ENCODE peak calls at places on chromosomes 16 and 17, in six cellular contexts. One of them, this sample, is unnamed.
A peak's percentile ranks its signal among the peaks of the same experiment; 100 is the strongest.

GRCh38 chr17:13647551-13647950 is 45.8 kb upstream of the HS3ST3A1 start:
- DNase-seq in HTR-8/SVneo: no peak
- DNase-seq in GM18507: no peak
- DNase-seq in renal cortical epithelial cell: no peak
- DNase-seq in iPS-NIHi11: no peak
- DNase-seq in AG04450: no peak
- DNase-seq in this sample: no peak

GRCh38 chr17:47615766-47616424 is 33.8 kb upstream of the KPNB1 start:
- DNase-seq in iPS-NIHi11: peak; percentile 41
- DNase-seq in AG04450: no peak
- DNase-seq in renal cortical epithelial cell: peak; percentile 54
- DNase-seq in HTR-8/SVneo: peak; percentile 64
- DNase-seq in GM18507: peak; percentile 17
- DNase-seq in this sample: peak; percentile 52

GRCh38 chr17:79948918-79949645 is 86.6 kb downstream of the TBC1D16 start:
- DNase-seq in renal cortical epithelial cell: no peak
- DNase-seq in HTR-8/SVneo: no peak
- DNase-seq in iPS-NIHi11: no peak
- DNase-seq in AG04450: no peak
- DNase-seq in GM18507: no peak
- DNase-seq in this sample: peak; percentile 62

GRCh38 chr17:992933-993332 is 4.0 kb upstream of the TIMM22 start:
- DNase-seq in AG04450: no peak
- DNase-seq in renal cortical epithelial cell: no peak
- DNase-seq in iPS-NIHi11: no peak
- DNase-seq in GM18507: no peak
- DNase-seq in HTR-8/SVneo: no peak
- DNase-seq in this sample: no peak

GRCh38 chr17:13843862-13844640 is 225.3 kb upstream of the COX10 start:
- DNase-seq in AG04450: no peak
- DNase-seq in iPS-NIHi11: no peak
- DNase-seq in renal cortical epithelial cell: no peak
- DNase-seq in GM18507: no peak
- DNase-seq in HTR-8/SVneo: no peak
- DNase-seq in this sample: peak; percentile 14

GRCh38 chr17:21686165-21687015 is 5.9 kb upstream of the KCNJ18 start:
- DNase-seq in renal cortical epithelial cell: no peak
- DNase-seq in AG04450: no peak
- DNase-seq in iPS-NIHi11: no peak
- DNase-seq in HTR-8/SVneo: no peak
- DNase-seq in GM18507: no peak
- DNase-seq in this sample: no peak

GRCh38 chr16:54928421-54929089 is 2.1 kb upstream of the IRX5 start:
- DNase-seq in iPS-NIHi11: peak; percentile 20
- DNase-seq in HTR-8/SVneo: no peak
- DNase-seq in AG04450: no peak
- DNase-seq in renal cortical epithelial cell: no peak
- DNase-seq in GM18507: no peak
- DNase-seq in this sample: no peak

GRCh38 chr17:78237403-78238012 is 6.1 kb downstream of the TMEM235 start:
- DNase-seq in HTR-8/SVneo: no peak
- DNase-seq in GM18507: no peak
- DNase-seq in iPS-NIHi11: no peak
- DNase-seq in AG04450: no peak
- DNase-seq in renal cortical epithelial cell: no peak
- DNase-seq in this sample: no peak

GRCh38 chr16:14199624-14200023 is 128.5 kb downstream of the MRTFB start:
- DNase-seq in HTR-8/SVneo: no peak
- DNase-seq in AG04450: no peak
- DNase-seq in GM18507: no peak
- DNase-seq in renal cortical epithelial cell: peak; percentile 28
- DNase-seq in iPS-NIHi11: no peak
- DNase-seq in this sample: no peak

GRCh38 chr17:17055286-17056166 is 13.3 kb downstream of the MPRIP start:
- DNase-seq in GM18507: no peak
- DNase-seq in AG04450: no peak
- DNase-seq in HTR-8/SVneo: no peak
- DNase-seq in iPS-NIHi11: peak; percentile 51
- DNase-seq in renal cortical epithelial cell: peak; percentile 40
- DNase-seq in this sample: no peak

GRCh38 chr17:63433746-63434591 is 12.1 kb downstream of the CYB561 start:
- DNase-seq in iPS-NIHi11: no peak
- DNase-seq in AG04450: peak; percentile 82
- DNase-seq in renal cortical epithelial cell: no peak
- DNase-seq in GM18507: no peak
- DNase-seq in HTR-8/SVneo: peak; percentile 79
- DNase-seq in this sample: no peak

GRCh38 chr17:31825961-31826691 is 32.9 kb downstream of the COPRS start:
- DNase-seq in HTR-8/SVneo: no peak
- DNase-seq in iPS-NIHi11: no peak
- DNase-seq in renal cortical epithelial cell: no peak
- DNase-seq in GM18507: no peak
- DNase-seq in AG04450: no peak
- DNase-seq in this sample: no peak

GRCh38 chr17:56679767-56680422 is 86.4 kb downstream of the NOG start:
- DNase-seq in AG04450: no peak
- DNase-seq in GM18507: no peak
- DNase-seq in renal cortical epithelial cell: peak; percentile 30
- DNase-seq in iPS-NIHi11: no peak
- DNase-seq in HTR-8/SVneo: no peak
- DNase-seq in this sample: no peak

GRCh38 chr16:1770328-1771071 is 843 bp downstream of the NME3 start:
- DNase-seq in HTR-8/SVneo: no peak
- DNase-seq in renal cortical epithelial cell: peak; percentile 23
- DNase-seq in iPS-NIHi11: no peak
- DNase-seq in AG04450: no peak
- DNase-seq in GM18507: no peak
- DNase-seq in this sample: peak; percentile 10

GRCh38 chr16:87602821-87603683 is 744 bp downstream of the JPH3 start:
- DNase-seq in renal cortical epithelial cell: no peak
- DNase-seq in HTR-8/SVneo: peak; percentile 38
- DNase-seq in AG04450: no peak
- DNase-seq in GM18507: no peak
- DNase-seq in iPS-NIHi11: peak; percentile 77
- DNase-seq in this sample: no peak

GRCh38 chr16:1433756-1434155 is 2.9 kb downstream of the PERCC1 start:
- DNase-seq in GM18507: no peak
- DNase-seq in iPS-NIHi11: no peak
- DNase-seq in AG04450: no peak
- DNase-seq in HTR-8/SVneo: no peak
- DNase-seq in renal cortical epithelial cell: no peak
- DNase-seq in this sample: no peak

GRCh38 chr17:49229805-49230600 is 584 bp downstream of the PHOSPHO1 start:
- DNase-seq in HTR-8/SVneo: no peak
- DNase-seq in GM18507: no peak
- DNase-seq in renal cortical epithelial cell: no peak
- DNase-seq in AG04450: no peak
- DNase-seq in iPS-NIHi11: no peak
- DNase-seq in this sample: no peak

GRCh38 chr16:23502466-23502865 is 7.8 kb downstream of the GGA2 start:
- DNase-seq in AG04450: no peak
- DNase-seq in renal cortical epithelial cell: no peak
- DNase-seq in GM18507: no peak
- DNase-seq in HTR-8/SVneo: no peak
- DNase-seq in iPS-NIHi11: no peak
- DNase-seq in this sample: no peak

GRCh38 chr16:69328854-69329316 is 1.5 kb downstream of the PDF start:
- DNase-seq in iPS-NIHi11: no peak
- DNase-seq in renal cortical epithelial cell: peak; percentile 63
- DNase-seq in HTR-8/SVneo: no peak
- DNase-seq in AG04450: no peak
- DNase-seq in GM18507: no peak
- DNase-seq in this sample: no peak

GRCh38 chr16:27228621-27229501 is 25.5 kb downstream of the KDM8 start:
- DNase-seq in renal cortical epithelial cell: no peak
- DNase-seq in AG04450: no peak
- DNase-seq in iPS-NIHi11: no peak
- DNase-seq in GM18507: no peak
- DNase-seq in HTR-8/SVneo: no peak
- DNase-seq in this sample: no peak

GRCh38 chr16:84899414-84899813 is 79.6 kb downstream of the CRISPLD2 start:
- DNase-seq in HTR-8/SVneo: no peak
- DNase-seq in iPS-NIHi11: no peak
- DNase-seq in renal cortical epithelial cell: no peak
- DNase-seq in AG04450: no peak
- DNase-seq in GM18507: no peak
- DNase-seq in this sample: no peak

GRCh38 chr16:11526921-11527320 is 59.8 kb downstream of the LITAF start:
- DNase-seq in renal cortical epithelial cell: no peak
- DNase-seq in iPS-NIHi11: no peak
- DNase-seq in GM18507: no peak
- DNase-seq in HTR-8/SVneo: no peak
- DNase-seq in AG04450: no peak
- DNase-seq in this sample: no peak

GRCh38 chr17:21678451-21679081 is 13.8 kb upstream of the KCNJ18 start:
- DNase-seq in GM18507: no peak
- DNase-seq in HTR-8/SVneo: no peak
- DNase-seq in iPS-NIHi11: no peak
- DNase-seq in AG04450: no peak
- DNase-seq in renal cortical epithelial cell: no peak
- DNase-seq in this sample: no peak

GRCh38 chr17:6232768-6233130 is 162.6 kb downstream of the WSCD1 start:
- DNase-seq in AG04450: no peak
- DNase-seq in GM18507: no peak
- DNase-seq in renal cortical epithelial cell: no peak
- DNase-seq in HTR-8/SVneo: no peak
- DNase-seq in iPS-NIHi11: no peak
- DNase-seq in this sample: no peak

GRCh38 chr16:21167929-21168602 is 9.6 kb downstream of the LDAF1 start:
- DNase-seq in HTR-8/SVneo: no peak
- DNase-seq in iPS-NIHi11: no peak
- DNase-seq in GM18507: no peak
- DNase-seq in AG04450: no peak
- DNase-seq in renal cortical epithelial cell: no peak
- DNase-seq in this sample: no peak

GRCh38 chr17:80024206-80024972 is 11.3 kb downstream of the TBC1D16 start:
- DNase-seq in GM18507: no peak
- DNase-seq in HTR-8/SVneo: no peak
- DNase-seq in AG04450: no peak
- DNase-seq in iPS-NIHi11: no peak
- DNase-seq in renal cortical epithelial cell: no peak
- DNase-seq in this sample: no peak

GRCh38 chr17:7296189-7296861 is 1.9 kb upstream of the YBX2 start:
- DNase-seq in renal cortical epithelial cell: peak; percentile 37
- DNase-seq in HTR-8/SVneo: peak; percentile 91
- DNase-seq in iPS-NIHi11: peak; percentile 92
- DNase-seq in GM18507: no peak
- DNase-seq in AG04450: no peak
- DNase-seq in this sample: peak; percentile 73

GRCh38 chr16:56657555-56658430 is at the start of gene MT1F:
- DNase-seq in GM18507: peak; percentile 22
- DNase-seq in iPS-NIHi11: peak; percentile 86
- DNase-seq in renal cortical epithelial cell: peak; percentile 82
- DNase-seq in AG04450: no peak
- DNase-seq in HTR-8/SVneo: peak; percentile 69
- DNase-seq in this sample: no peak

GRCh38 chr16:15636392-15636873 is 6.5 kb downstream of the MARF1 start:
- DNase-seq in AG04450: no peak
- DNase-seq in GM18507: no peak
- DNase-seq in HTR-8/SVneo: no peak
- DNase-seq in iPS-NIHi11: no peak
- DNase-seq in renal cortical epithelial cell: no peak
- DNase-seq in this sample: no peak